ENCODE peak calls at places on chromosome 12, in six cellular contexts. W is transverse colon, J is SK-N-SH, S is Panc1, R is lower lobe of right lung, E is tibial nerve. M is an unnamed sample.

GRCh38 chr12:62631531-62632520 is 165.2 kb downstream of the MON2 start:
- DNase-seq in J (peak; percentile 89), R (peak; percentile 64), S (peak; percentile 10), E (peak; percentile 53), W (peak; percentile 61), M (peak; percentile 18)

GRCh38 chr12:6281081-6281809 is 29.2 kb upstream of the PLEKHG6 start:
- DNase-seq in J (no peak), W (no peak), R (no peak), E (no peak), S (no peak), M (no peak)

GRCh38 chr12:90569685-90570084 is 385.3 kb downstream of the CCER1 start:
- DNase-seq in R (no peak), S (no peak), W (no peak), J (no peak), E (no peak), M (no peak)

GRCh38 chr12:6376079-6376941 is 947 bp upstream of the SCNN1A start:
- DNase-seq in R (peak; percentile 90), J (peak; percentile 55), S (no peak), W (peak; percentile 75), E (no peak), M (peak; percentile 66)

GRCh38 chr12:18340186-18340585 is 78.9 kb downstream of the PIK3C2G start:
- DNase-seq in J (no peak), R (no peak), S (no peak), E (no peak), W (no peak), M (no peak)

GRCh38 chr12:104285740-104286537 is 17.6 kb upstream of the EID3 start:
- DNase-seq in S (no peak), R (peak; percentile 68), E (no peak), W (peak; percentile 57), J (no peak), M (no peak)

GRCh38 chr12:27176765-27177164 is 67.3 kb upstream of the STK38L start:
- DNase-seq in R (no peak), W (no peak), J (no peak), S (peak; percentile 83), E (no peak), M (no peak)

GRCh38 chr12:3277261-3277943 is 200.2 kb downstream of the TSPAN9 start:
- DNase-seq in S (no peak), J (no peak), E (no peak), W (no peak), R (no peak), M (no peak)

GRCh38 chr12:47945341-47945728 is 18.1 kb upstream of the TMEM106C start:
- DNase-seq in J (no peak), W (no peak), E (no peak), R (no peak), S (no peak), M (no peak)

GRCh38 chr12:109736552-109737108 is 23.0 kb downstream of the FAM222A start:
- DNase-seq in W (no peak), S (no peak), J (peak; percentile 43), R (peak; percentile 43), E (no peak), M (no peak)

GRCh38 chr12:5912437-5913334 is 32.4 kb downstream of the ANO2 start:
- DNase-seq in R (no peak), J (no peak), E (no peak), W (no peak), S (no peak), M (no peak)

GRCh38 chr12:57623811-57624390 is 9.1 kb downstream of the B4GALNT1 start:
- DNase-seq in E (no peak), S (no peak), J (no peak), R (no peak), W (no peak), M (no peak)

GRCh38 chr12:105102673-105103072 is 4.9 kb upstream of the WASHC4 start:
- DNase-seq in E (no peak), R (no peak), J (no peak), S (no peak), W (no peak), M (no peak)

GRCh38 chr12:121388421-121388981 is 11.4 kb upstream of the RNF34 start:
- DNase-seq in J (no peak), W (no peak), E (no peak), R (no peak), S (no peak), M (no peak)

GRCh38 chr12:110366474-110367208 is 36.9 kb downstream of the ANAPC7 start:
- DNase-seq in S (no peak), W (no peak), E (no peak), R (no peak), J (no peak), M (no peak)

GRCh38 chr12:38157274-38157932 is 159.2 kb upstream of the ALG10B start:
- DNase-seq in E (no peak), J (no peak), R (no peak), W (no peak), S (no peak), M (no peak)

GRCh38 chr12:67697981-67698380 is 49.4 kb downstream of the DYRK2 start:
- DNase-seq in R (no peak), J (no peak), S (no peak), E (no peak), W (no peak), M (no peak)

GRCh38 chr12:10190558-10191388 is 11.9 kb downstream of the TMEM52B start:
- DNase-seq in E (peak; percentile 53), S (peak; percentile 41), R (peak; percentile 59), W (peak; percentile 67), J (peak; percentile 60), M (no peak)

GRCh38 chr12:2084553-2085296 is 31.9 kb downstream of the CACNA1C start:
- DNase-seq in E (peak; percentile 48), J (no peak), S (no peak), W (no peak), R (no peak), M (peak; percentile 41)

GRCh38 chr12:47834199-47835016 is 14.7 kb upstream of the HDAC7 start:
- DNase-seq in J (no peak), R (no peak), E (no peak), W (no peak), S (no peak), M (no peak)

GRCh38 chr12:93568091-93568490 is 4.4 kb upstream of the SOCS2 start:
- DNase-seq in E (no peak), S (no peak), J (no peak), W (no peak), R (no peak), M (no peak)

GRCh38 chr12:93569301-93569655 is 3.2 kb upstream of the SOCS2 start:
- DNase-seq in J (no peak), E (no peak), W (no peak), R (no peak), S (no peak), M (no peak)

GRCh38 chr12:93571360-93571853 is 1.1 kb upstream of the SOCS2 start:
- DNase-seq in R (peak; percentile 77), E (peak; percentile 35), J (peak; percentile 86), W (peak; percentile 78), S (no peak), M (peak; percentile 27)

GRCh38 chr12:93570552-93571359 is 1.7 kb upstream of the SOCS2 start:
- DNase-seq in E (peak; percentile 89), S (no peak), R (peak; percentile 97), W (peak; percentile 96), J (peak; percentile 94), M (peak; percentile 87)

GRCh38 chr12:93569656-93570551 is 2.6 kb upstream of the SOCS2 start:
- DNase-seq in J (peak; percentile 90), S (no peak), R (peak; percentile 90), W (peak; percentile 90), E (peak; percentile 85), M (peak; percentile 73)
- H3K4me1 ChIP-seq in J (no peaks in the 10 kb centered on the region), S (peaks cover 16% of the 10 kb centered on the region), R (peaks cover 9% of the 10 kb centered on the region), W (no peaks in the 10 kb centered on the region), E (no peaks in the 10 kb centered on the region), M (peaks cover 28% of the 10 kb centered on the region)

DNA sequence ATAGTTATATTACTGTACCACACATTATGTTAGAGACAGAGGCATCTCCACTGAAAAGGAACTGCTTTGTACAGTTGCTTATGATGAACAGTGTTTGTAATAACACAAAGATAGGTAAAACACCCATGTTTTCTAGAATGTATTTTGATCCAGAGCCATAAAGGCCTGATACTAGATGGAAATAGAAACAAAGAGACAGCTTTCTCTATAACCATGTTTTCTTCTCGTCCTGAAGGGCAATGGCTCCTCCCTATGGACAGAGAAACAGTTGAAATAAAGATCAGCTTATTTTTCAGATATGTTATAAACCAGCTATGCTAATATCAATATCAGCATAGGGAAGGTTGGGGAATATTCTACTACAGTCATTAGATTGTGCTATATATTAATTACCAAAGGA is 109.2 kb downstream of the ATXN7L3B start:
- DNase-seq in W (no peak), S (no peak), R (no peak), E (no peak), J (no peak), M (no peak)
- TF ChIP-seq CTCF in W (no peak), S (peak; percentile 48), R (no peak), E (peak; percentile 11), J (peak; percentile 29), M (no peak)

DNA sequence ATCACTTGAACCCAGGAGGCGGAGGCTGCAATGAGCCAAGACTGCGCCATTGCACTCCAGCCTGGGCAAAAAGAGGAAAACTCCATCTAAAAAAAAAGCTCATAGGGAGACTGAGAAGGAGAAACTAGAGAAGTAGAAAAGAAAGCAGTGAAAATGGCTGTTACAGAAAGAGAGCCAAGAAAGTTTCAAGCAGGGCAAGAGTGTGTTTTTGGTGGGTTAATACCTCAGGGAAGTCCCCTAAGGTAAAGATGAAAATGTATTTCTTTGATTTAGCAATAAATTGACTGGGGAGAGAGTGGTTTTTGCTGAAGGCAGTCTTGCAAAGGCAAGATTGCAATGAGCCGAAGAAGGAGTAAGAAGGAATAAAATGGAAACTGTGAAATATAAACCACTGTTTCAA is 10.0 kb upstream of the DUSP16 start:
- DNase-seq in S (no peak), W (no peak), R (no peak), J (no peak), E (no peak), M (no peak)
- H3K4me1 ChIP-seq in S (no peaks in the 10 kb centered on the region), W (no peaks in the 10 kb centered on the region), R (no peaks in the 10 kb centered on the region), J (no peaks in the 10 kb centered on the region), E (no peaks in the 10 kb centered on the region), M (no peaks in the 10 kb centered on the region)

GRCh38 chr12:52696588-52696987 is 6.7 kb downstream of the KRT77 start:
- DNase-seq in S (no peak), R (no peak), W (no peak), E (no peak), J (no peak), M (no peak)

GRCh38 chr12:52699373-52699772 is 4.0 kb downstream of the KRT77 start:
- DNase-seq in J (no peak), R (no peak), E (no peak), S (no peak), W (no peak), M (no peak)

GRCh38 chr12:52695039-52695438 is 8.3 kb downstream of the KRT77 start:
- DNase-seq in J (no peak), W (no peak), E (no peak), S (no peak), R (no peak), M (no peak)

GRCh38 chr12:52698634-52699340 is 4.5 kb downstream of the KRT77 start:
- DNase-seq in R (no peak), E (no peak), S (no peak), W (no peak), J (no peak), M (no peak)

DNA sequence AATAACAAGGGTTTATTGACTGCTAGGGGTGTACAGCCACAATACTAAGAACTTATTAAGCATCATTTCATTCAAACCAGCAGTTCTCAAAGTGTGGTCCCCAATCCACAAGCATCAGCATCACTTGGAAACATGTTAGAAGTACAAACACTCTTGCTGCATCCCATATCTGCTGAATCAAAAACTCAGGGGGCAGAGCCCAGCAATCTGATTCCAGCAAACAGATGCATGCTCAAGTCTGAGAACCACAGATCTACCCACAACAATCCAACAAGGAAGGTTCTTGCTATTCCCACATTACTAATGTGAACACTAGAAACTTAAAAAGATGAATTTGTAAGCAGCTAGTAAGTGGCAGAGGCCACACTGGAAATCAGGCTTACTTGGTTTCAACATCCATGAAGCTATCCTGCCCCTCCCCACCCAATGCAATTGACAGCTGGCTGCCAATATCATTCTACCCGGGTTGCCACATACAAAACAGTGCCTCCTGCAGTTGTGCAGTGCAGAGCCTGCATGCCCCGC is 6.2 kb downstream of the KRT77 start:
- DNase-seq in S (no peak), J (no peak), R (no peak), E (no peak), W (no peak), M (no peak)
- TF ChIP-seq CTCF in S (no peak), J (no peak), R (no peak), E (no peak), W (no peak), M (no peak)